ENCODE peak calls at places on chromosomes 2 and 18, in eight cellular contexts. One of them, this sample, is unnamed.

GRCh38 chr2:40716879-40717278 is 265.0 kb upstream of the SLC8A1 start:
- DNase-seq in lung microvascular endothelial cell: no peak
- DNase-seq in activated T-cell treated with anti-CD3 and anti-CD28 coated beads for 24 hours: no peak
- DNase-seq in right lobe of liver: no peak
- DNase-seq in endothelial cell: no peak
- DNase-seq in A549: no peak
- DNase-seq in stimulated activated CD4-positive, alpha-beta T cell treated with anti-CD3 and anti-CD28 coated beads, TNF-alpha, amount 100 ng/mL, for 4 hours: no peak
- DNase-seq in fibroblast of lung: peak
- DNase-seq in this sample: no peak

GRCh38 chr2:94984964-94985575 is 40.4 kb upstream of the MAL start:
- DNase-seq in lung microvascular endothelial cell: no peak
- DNase-seq in fibroblast of lung: no peak
- DNase-seq in stimulated activated CD4-positive, alpha-beta T cell treated with anti-CD3 and anti-CD28 coated beads, TNF-alpha, amount 100 ng/mL, for 4 hours: no peak
- DNase-seq in activated T-cell treated with anti-CD3 and anti-CD28 coated beads for 24 hours: no peak
- DNase-seq in endothelial cell: no peak
- DNase-seq in A549: no peak
- DNase-seq in right lobe of liver: no peak
- DNase-seq in this sample: no peak

GRCh38 chr2:129428086-129428660 is 551.3 kb upstream of the RAB6C start:
- DNase-seq in lung microvascular endothelial cell: no peak
- DNase-seq in activated T-cell treated with anti-CD3 and anti-CD28 coated beads for 24 hours: no peak
- DNase-seq in A549: no peak
- DNase-seq in endothelial cell: no peak
- DNase-seq in fibroblast of lung: no peak
- DNase-seq in stimulated activated CD4-positive, alpha-beta T cell treated with anti-CD3 and anti-CD28 coated beads, TNF-alpha, amount 100 ng/mL, for 4 hours: no peak
- DNase-seq in right lobe of liver: no peak
- DNase-seq in this sample: no peak

GRCh38 chr2:20635096-20635475 is 15.8 kb downstream of the HS1BP3 start:
- DNase-seq in right lobe of liver: peak
- DNase-seq in stimulated activated CD4-positive, alpha-beta T cell treated with anti-CD3 and anti-CD28 coated beads, TNF-alpha, amount 100 ng/mL, for 4 hours: no peak
- DNase-seq in lung microvascular endothelial cell: no peak
- DNase-seq in endothelial cell: no peak
- DNase-seq in fibroblast of lung: no peak
- DNase-seq in A549: no peak
- DNase-seq in activated T-cell treated with anti-CD3 and anti-CD28 coated beads for 24 hours: no peak
- DNase-seq in this sample: peak

GRCh38 chr2:169891593-169892298 is 64.5 kb downstream of the UBR3 start:
- DNase-seq in lung microvascular endothelial cell: no peak
- DNase-seq in endothelial cell: no peak
- DNase-seq in right lobe of liver: no peak
- DNase-seq in stimulated activated CD4-positive, alpha-beta T cell treated with anti-CD3 and anti-CD28 coated beads, TNF-alpha, amount 100 ng/mL, for 4 hours: no peak
- DNase-seq in activated T-cell treated with anti-CD3 and anti-CD28 coated beads for 24 hours: no peak
- DNase-seq in fibroblast of lung: peak
- DNase-seq in A549: peak
- DNase-seq in this sample: no peak

GRCh38 chr2:200396726-200397348 is 90.3 kb downstream of the SPATS2L start:
- DNase-seq in fibroblast of lung: peak
- DNase-seq in endothelial cell: no peak
- DNase-seq in lung microvascular endothelial cell: peak
- DNase-seq in A549: no peak
- DNase-seq in right lobe of liver: no peak
- DNase-seq in activated T-cell treated with anti-CD3 and anti-CD28 coated beads for 24 hours: no peak
- DNase-seq in stimulated activated CD4-positive, alpha-beta T cell treated with anti-CD3 and anti-CD28 coated beads, TNF-alpha, amount 100 ng/mL, for 4 hours: no peak
- DNase-seq in this sample: no peak

GRCh38 chr18:1002653-1003178 is 98.0 kb downstream of the ADCYAP1 start:
- DNase-seq in right lobe of liver: no peak
- DNase-seq in stimulated activated CD4-positive, alpha-beta T cell treated with anti-CD3 and anti-CD28 coated beads, TNF-alpha, amount 100 ng/mL, for 4 hours: no peak
- DNase-seq in A549: no peak
- DNase-seq in lung microvascular endothelial cell: no peak
- DNase-seq in endothelial cell: no peak
- DNase-seq in fibroblast of lung: peak
- DNase-seq in activated T-cell treated with anti-CD3 and anti-CD28 coated beads for 24 hours: no peak
- DNase-seq in this sample: no peak

GRCh38 chr18:46196627-46197243 is 92.5 kb downstream of the HAUS1 start:
- DNase-seq in right lobe of liver: no peak
- DNase-seq in activated T-cell treated with anti-CD3 and anti-CD28 coated beads for 24 hours: no peak
- DNase-seq in stimulated activated CD4-positive, alpha-beta T cell treated with anti-CD3 and anti-CD28 coated beads, TNF-alpha, amount 100 ng/mL, for 4 hours: no peak
- DNase-seq in lung microvascular endothelial cell: no peak
- DNase-seq in fibroblast of lung: peak
- DNase-seq in endothelial cell: no peak
- DNase-seq in A549: no peak
- DNase-seq in this sample: no peak

GRCh38 chr18:3478262-3478978 is 28.4 kb downstream of the TGIF1 start:
- DNase-seq in A549: no peak
- DNase-seq in activated T-cell treated with anti-CD3 and anti-CD28 coated beads for 24 hours: no peak
- DNase-seq in lung microvascular endothelial cell: no peak
- DNase-seq in stimulated activated CD4-positive, alpha-beta T cell treated with anti-CD3 and anti-CD28 coated beads, TNF-alpha, amount 100 ng/mL, for 4 hours: no peak
- DNase-seq in fibroblast of lung: no peak
- DNase-seq in right lobe of liver: no peak
- DNase-seq in endothelial cell: no peak
- DNase-seq in this sample: no peak

GRCh38 chr2:21441442-21441841 is 317.7 kb downstream of the TDRD15 start:
- DNase-seq in A549: no peak
- DNase-seq in lung microvascular endothelial cell: no peak
- DNase-seq in endothelial cell: no peak
- DNase-seq in fibroblast of lung: no peak
- DNase-seq in activated T-cell treated with anti-CD3 and anti-CD28 coated beads for 24 hours: no peak
- DNase-seq in stimulated activated CD4-positive, alpha-beta T cell treated with anti-CD3 and anti-CD28 coated beads, TNF-alpha, amount 100 ng/mL, for 4 hours: no peak
- DNase-seq in right lobe of liver: no peak
- DNase-seq in this sample: no peak

This sample was measured in mucosa of descending colon.